ENCODE peak calls at places on chromosomes 3 and 15, in nine cellular contexts. One of them, this sample, is unnamed.

GRCh38 chr3:115657168-115657567 is 33.9 kb downstream of the GAP43 start:
- DNase-seq in psoas muscle: no peak
- DNase-seq in tibial nerve: no peak
- DNase-seq in spleen: no peak
- DNase-seq in AG09309: no peak
- DNase-seq in HFF-Myc: no peak
- DNase-seq in left ventricle myocardium inferior: no peak
- DNase-seq in thyroid gland: no peak
- DNase-seq in BE2C: no peak
- DNase-seq in this sample: no peak

GRCh38 chr3:141056716-141057115 is 5.6 kb downstream of the SPSB4 start:
- DNase-seq in psoas muscle: no peak
- DNase-seq in tibial nerve: no peak
- DNase-seq in spleen: no peak
- DNase-seq in AG09309: no peak
- DNase-seq in HFF-Myc: no peak
- DNase-seq in left ventricle myocardium inferior: no peak
- DNase-seq in thyroid gland: peak
- DNase-seq in BE2C: peak
- DNase-seq in this sample: no peak

GRCh38 chr15:65828566-65828965 is 36.5 kb upstream of the DENND4A start:
- DNase-seq in psoas muscle: no peak
- DNase-seq in tibial nerve: no peak
- DNase-seq in spleen: no peak
- DNase-seq in AG09309: no peak
- DNase-seq in HFF-Myc: no peak
- DNase-seq in left ventricle myocardium inferior: no peak
- DNase-seq in thyroid gland: no peak
- DNase-seq in BE2C: no peak
- DNase-seq in this sample: no peak

GRCh38 chr3:75048650-75049049 is 434.2 kb upstream of the CNTN3 start:
- DNase-seq in psoas muscle: no peak
- DNase-seq in tibial nerve: no peak
- DNase-seq in spleen: no peak
- DNase-seq in AG09309: no peak
- DNase-seq in HFF-Myc: peak
- DNase-seq in left ventricle myocardium inferior: no peak
- DNase-seq in thyroid gland: no peak
- DNase-seq in BE2C: no peak
- DNase-seq in this sample: no peak

GRCh38 chr3:179735321-179735720 is 82.5 kb downstream of the USP13 start:
- DNase-seq in psoas muscle: no peak
- DNase-seq in tibial nerve: no peak
- DNase-seq in spleen: no peak
- DNase-seq in AG09309: no peak
- DNase-seq in HFF-Myc: no peak
- DNase-seq in left ventricle myocardium inferior: no peak
- DNase-seq in thyroid gland: no peak
- DNase-seq in BE2C: no peak
- DNase-seq in this sample: no peak

GRCh38 chr15:68700395-68701123 is 120.1 kb downstream of the ANP32A start:
- DNase-seq in psoas muscle: peak
- DNase-seq in tibial nerve: no peak
- DNase-seq in spleen: peak
- DNase-seq in AG09309: peak
- DNase-seq in HFF-Myc: peak
- DNase-seq in left ventricle myocardium inferior: peak
- DNase-seq in thyroid gland: peak
- DNase-seq in BE2C: peak
- DNase-seq in this sample: no peak

GRCh38 chr3:13077431-13078157 is 4.4 kb upstream of the IQSEC1 start:
- DNase-seq in psoas muscle: peak
- DNase-seq in tibial nerve: no peak
- DNase-seq in spleen: no peak
- DNase-seq in AG09309: peak
- DNase-seq in HFF-Myc: no peak
- DNase-seq in left ventricle myocardium inferior: peak
- DNase-seq in thyroid gland: peak
- DNase-seq in BE2C: peak
- DNase-seq in this sample: no peak

GRCh38 chr3:143443851-143444331 is 324.3 kb downstream of the CHST2 start:
- DNase-seq in psoas muscle: no peak
- DNase-seq in tibial nerve: no peak
- DNase-seq in spleen: no peak
- DNase-seq in AG09309: peak
- DNase-seq in HFF-Myc: peak
- DNase-seq in left ventricle myocardium inferior: no peak
- DNase-seq in thyroid gland: peak
- DNase-seq in BE2C: no peak
- DNase-seq in this sample: peak

GRCh38 chr15:32716960-32717289 is 879 bp upstream of the GREM1 start:
- DNase-seq in psoas muscle: no peak
- DNase-seq in tibial nerve: no peak
- DNase-seq in spleen: no peak
- DNase-seq in AG09309: no peak
- DNase-seq in HFF-Myc: no peak
- DNase-seq in left ventricle myocardium inferior: no peak
- DNase-seq in thyroid gland: no peak
- DNase-seq in BE2C: no peak
- DNase-seq in this sample: no peak

GRCh38 chr15:71462638-71463037 is 347.4 kb downstream of the THSD4 start:
- DNase-seq in psoas muscle: no peak
- DNase-seq in tibial nerve: no peak
- DNase-seq in spleen: no peak
- DNase-seq in AG09309: no peak
- DNase-seq in HFF-Myc: no peak
- DNase-seq in left ventricle myocardium inferior: no peak
- DNase-seq in thyroid gland: no peak
- DNase-seq in BE2C: no peak
- DNase-seq in this sample: no peak
- TF ChIP-seq CTCF in psoas muscle: no peak
- TF ChIP-seq CTCF in tibial nerve: no peak
- TF ChIP-seq CTCF in spleen: no peak
- TF ChIP-seq CTCF in AG09309: no peak
- TF ChIP-seq CTCF in HFF-Myc: no peak
- TF ChIP-seq CTCF in left ventricle myocardium inferior: no peak
- TF ChIP-seq CTCF in thyroid gland: no peak
- TF ChIP-seq CTCF in BE2C: no peak
- TF ChIP-seq CTCF in this sample: no peak

DNA sequence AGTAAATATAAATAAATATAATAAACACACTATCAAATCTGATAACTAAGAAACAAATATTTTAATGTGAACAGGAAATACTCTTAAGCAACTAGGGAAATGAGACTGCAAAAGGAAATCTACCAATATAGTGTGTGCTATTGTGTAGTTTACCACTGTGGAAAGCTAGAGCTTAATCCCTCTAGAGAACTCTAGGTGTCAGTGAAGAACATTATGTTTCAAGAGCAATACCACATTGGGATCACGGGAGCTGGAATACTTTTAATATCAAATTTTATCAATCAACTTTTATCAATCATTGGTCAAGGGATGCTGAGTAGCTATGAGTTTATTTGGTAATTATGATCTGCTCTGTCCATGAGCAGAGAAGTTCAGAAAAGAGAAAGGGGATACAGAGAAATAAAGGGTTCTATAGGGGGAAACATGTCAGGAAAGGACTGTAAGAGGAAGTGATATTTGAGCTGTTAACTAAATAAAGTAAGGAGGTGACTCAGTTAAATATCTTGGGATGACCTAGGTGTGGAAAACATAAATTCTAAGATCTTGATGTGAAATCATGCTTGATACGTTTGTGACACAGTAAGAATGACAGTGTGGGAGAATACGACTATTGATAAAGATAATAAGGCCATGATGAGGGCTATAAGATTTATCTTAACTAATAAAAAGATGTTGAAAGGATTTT is 762.2 kb upstream of the ALCAM start:
- DNase-seq in psoas muscle: no peak
- DNase-seq in tibial nerve: no peak
- DNase-seq in spleen: no peak
- DNase-seq in AG09309: peak
- DNase-seq in HFF-Myc: peak
- DNase-seq in left ventricle myocardium inferior: no peak
- DNase-seq in thyroid gland: no peak
- DNase-seq in BE2C: no peak
- DNase-seq in this sample: no peak
- TF ChIP-seq CTCF in psoas muscle: no peak
- TF ChIP-seq CTCF in tibial nerve: no peak
- TF ChIP-seq CTCF in spleen: no peak
- TF ChIP-seq CTCF in AG09309: peak
- TF ChIP-seq CTCF in HFF-Myc: peak
- TF ChIP-seq CTCF in left ventricle myocardium inferior: peak
- TF ChIP-seq CTCF in thyroid gland: no peak
- TF ChIP-seq CTCF in BE2C: peak
- TF ChIP-seq CTCF in this sample: peak

GRCh38 chr15:52790166-52790708 is at the start of gene ONECUT1:
- DNase-seq in psoas muscle: peak
- DNase-seq in tibial nerve: no peak
- DNase-seq in spleen: peak
- DNase-seq in AG09309: no peak
- DNase-seq in HFF-Myc: no peak
- DNase-seq in left ventricle myocardium inferior: peak
- DNase-seq in thyroid gland: peak
- DNase-seq in BE2C: peak
- DNase-seq in this sample: no peak

GRCh38 chr15:52791776-52792175 is 1.6 kb upstream of the ONECUT1 start:
- DNase-seq in psoas muscle: no peak
- DNase-seq in tibial nerve: no peak
- DNase-seq in spleen: no peak
- DNase-seq in AG09309: no peak
- DNase-seq in HFF-Myc: no peak
- DNase-seq in left ventricle myocardium inferior: no peak
- DNase-seq in thyroid gland: no peak
- DNase-seq in BE2C: no peak
- DNase-seq in this sample: no peak

GRCh38 chr15:52789601-52790165 is 453 bp downstream of the ONECUT1 start:
- DNase-seq in psoas muscle: no peak
- DNase-seq in tibial nerve: no peak
- DNase-seq in spleen: no peak
- DNase-seq in AG09309: no peak
- DNase-seq in HFF-Myc: no peak
- DNase-seq in left ventricle myocardium inferior: no peak
- DNase-seq in thyroid gland: no peak
- DNase-seq in BE2C: no peak
- DNase-seq in this sample: no peak

GRCh38 chr15:52789008-52789600 is 1.0 kb downstream of the ONECUT1 start:
- DNase-seq in psoas muscle: no peak
- DNase-seq in tibial nerve: no peak
- DNase-seq in spleen: no peak
- DNase-seq in AG09309: no peak
- DNase-seq in HFF-Myc: no peak
- DNase-seq in left ventricle myocardium inferior: no peak
- DNase-seq in thyroid gland: no peak
- DNase-seq in BE2C: no peak
- DNase-seq in this sample: no peak

DNA sequence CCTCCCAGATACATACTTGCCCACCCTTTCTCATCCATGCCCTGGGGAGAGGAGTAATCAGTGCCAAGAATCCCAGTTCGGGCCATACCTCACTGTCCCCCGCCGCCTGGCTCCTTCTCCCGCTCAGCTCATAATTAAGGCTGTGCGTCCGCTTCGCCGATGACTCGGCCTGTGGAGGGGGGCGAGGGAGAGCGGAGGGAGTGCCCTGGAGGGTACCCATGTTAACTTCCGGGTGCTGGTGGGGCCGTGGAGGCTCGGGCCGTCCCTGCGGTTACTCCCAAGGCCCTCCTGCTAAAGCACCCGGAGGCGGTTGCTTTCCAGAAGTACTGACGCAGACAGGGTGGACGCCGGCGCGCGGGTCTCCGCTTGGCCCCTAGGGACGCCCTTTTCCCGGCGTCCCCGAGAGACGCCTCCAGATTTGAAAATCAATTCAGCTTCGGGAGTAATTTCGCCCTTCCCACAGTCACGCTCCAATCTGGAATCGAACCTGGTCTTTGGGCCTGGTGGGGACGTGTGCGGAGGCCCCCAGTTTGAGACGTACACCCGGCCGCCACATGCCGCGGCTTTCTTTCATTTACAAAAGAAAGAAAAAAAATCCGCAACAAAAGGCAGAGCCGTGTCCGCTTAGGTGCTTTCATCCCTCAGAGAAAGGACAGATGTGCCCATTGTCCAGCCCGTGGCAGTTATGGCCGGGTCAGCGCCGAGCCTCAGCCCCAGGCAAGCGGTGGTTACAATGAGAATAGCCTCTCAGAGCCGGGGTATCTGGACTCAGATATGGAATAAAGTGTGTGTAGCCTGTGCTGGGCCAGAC is 1.0 kb upstream of the ONECUT1 start:
- DNase-seq in psoas muscle: no peak
- DNase-seq in tibial nerve: no peak
- DNase-seq in spleen: peak
- DNase-seq in AG09309: no peak
- DNase-seq in HFF-Myc: no peak
- DNase-seq in left ventricle myocardium inferior: no peak
- DNase-seq in thyroid gland: no peak
- DNase-seq in BE2C: no peak
- DNase-seq in this sample: no peak
- TF ChIP-seq CTCF in psoas muscle: no peak
- TF ChIP-seq CTCF in tibial nerve: no peak
- TF ChIP-seq CTCF in spleen: no peak
- TF ChIP-seq CTCF in AG09309: no peak
- TF ChIP-seq CTCF in HFF-Myc: no peak
- TF ChIP-seq CTCF in left ventricle myocardium inferior: no peak
- TF ChIP-seq CTCF in thyroid gland: no peak
- TF ChIP-seq CTCF in BE2C: no peak
- TF ChIP-seq CTCF in this sample: peak

GRCh38 chr3:55676643-55677042 is 189.5 kb upstream of the WNT5A start:
- DNase-seq in psoas muscle: peak
- DNase-seq in tibial nerve: no peak
- DNase-seq in spleen: no peak
- DNase-seq in AG09309: no peak
- DNase-seq in HFF-Myc: no peak
- DNase-seq in left ventricle myocardium inferior: no peak
- DNase-seq in thyroid gland: peak
- DNase-seq in BE2C: no peak
- DNase-seq in this sample: no peak

GRCh38 chr3:55678521-55679216 is 191.6 kb upstream of the WNT5A start:
- DNase-seq in psoas muscle: peak
- DNase-seq in tibial nerve: peak
- DNase-seq in spleen: no peak
- DNase-seq in AG09309: no peak
- DNase-seq in HFF-Myc: no peak
- DNase-seq in left ventricle myocardium inferior: no peak
- DNase-seq in thyroid gland: no peak
- DNase-seq in BE2C: no peak
- DNase-seq in this sample: no peak

GRCh38 chr3:55673764-55674163 is 186.7 kb upstream of the WNT5A start:
- DNase-seq in psoas muscle: no peak
- DNase-seq in tibial nerve: no peak
- DNase-seq in spleen: no peak
- DNase-seq in AG09309: no peak
- DNase-seq in HFF-Myc: no peak
- DNase-seq in left ventricle myocardium inferior: no peak
- DNase-seq in thyroid gland: no peak
- DNase-seq in BE2C: no peak
- DNase-seq in this sample: no peak

DNA sequence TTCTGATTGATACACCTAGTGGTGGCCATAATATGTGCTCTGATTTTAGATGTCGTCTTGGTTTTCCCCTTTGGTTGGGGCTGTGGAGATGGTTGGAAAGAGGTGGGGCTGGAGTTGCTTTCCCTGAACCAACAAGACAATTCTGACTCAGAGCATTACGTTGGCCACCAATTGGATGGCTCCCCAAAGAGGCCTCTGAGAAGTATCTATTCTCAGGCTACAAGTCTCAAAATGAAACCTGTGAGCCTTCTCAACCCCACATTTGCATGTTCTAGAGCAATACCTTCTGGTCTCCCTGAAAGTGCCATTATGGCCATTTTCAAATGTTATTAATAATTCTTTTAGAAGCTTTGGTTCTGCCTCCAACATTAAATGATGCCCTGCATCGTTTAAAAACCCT is 188.4 kb upstream of the WNT5A start:
- DNase-seq in psoas muscle: no peak
- DNase-seq in tibial nerve: no peak
- DNase-seq in spleen: no peak
- DNase-seq in AG09309: no peak
- DNase-seq in HFF-Myc: no peak
- DNase-seq in left ventricle myocardium inferior: no peak
- DNase-seq in thyroid gland: no peak
- DNase-seq in BE2C: no peak
- DNase-seq in this sample: no peak
- TF ChIP-seq CTCF in psoas muscle: no peak
- TF ChIP-seq CTCF in tibial nerve: no peak
- TF ChIP-seq CTCF in spleen: no peak
- TF ChIP-seq CTCF in AG09309: no peak
- TF ChIP-seq CTCF in HFF-Myc: no peak
- TF ChIP-seq CTCF in left ventricle myocardium inferior: no peak
- TF ChIP-seq CTCF in thyroid gland: no peak
- TF ChIP-seq CTCF in BE2C: no peak
- TF ChIP-seq CTCF in this sample: no peak

This sample was measured in CD14-positive monocyte.